ENCODE peak calls at places on chromosomes 7 and 10, in seven cellular contexts. L, P, S, J, E, B and M are unnamed samples.

GRCh38 chr7:132343196-132343595 is 233.1 kb downstream of the PLXNA4 start:
- DNase-seq in B (no peak), E (no peak), S (no peak), P (no peak), J (no peak), L (peak), M (no peak)

GRCh38 chr7:105027176-105027853 is 13.3 kb downstream of the KMT2E start:
- DNase-seq in P (no peak), S (no peak), B (no peak), E (no peak), L (no peak), J (no peak), M (no peak)

GRCh38 chr7:35969055-35969454 is 168.2 kb downstream of the SEPTIN7 start:
- DNase-seq in P (no peak), L (no peak), J (no peak), E (no peak), S (no peak), B (no peak), M (no peak)

GRCh38 chr10:99532687-99533495 is at the start of gene NKX2-3:
- DNase-seq in S (no peak), L (no peak), E (peak), J (peak), P (no peak), B (peak), M (no peak)

GRCh38 chr7:116030626-116031276 is at the start of gene TFEC:
- DNase-seq in L (peak), P (no peak), J (no peak), S (no peak), E (no peak), B (no peak), M (no peak)

GRCh38 chr7:36670585-36671431 is 53.5 kb downstream of the AOAH start:
- DNase-seq in L (peak), B (no peak), S (no peak), P (peak), E (peak), J (no peak), M (no peak)

GRCh38 chr10:112581921-112582320 is 134.9 kb downstream of the VTI1A start:
- DNase-seq in J (no peak), B (no peak), L (no peak), P (no peak), S (no peak), E (no peak), M (no peak)

GRCh38 chr7:22111661-22112060 is 166.0 kb upstream of the CDCA7L start:
- DNase-seq in J (no peak), P (no peak), L (no peak), E (no peak), S (no peak), B (no peak), M (no peak)

GRCh38 chr10:68332259-68333057 is at the start of gene PBLD:
- DNase-seq in P (peak), S (no peak), E (peak), B (peak), J (peak), L (peak), M (peak)

GRCh38 chr10:70348228-70348850 is 34.1 kb downstream of the LRRC20 start:
- DNase-seq in L (peak), P (no peak), B (no peak), E (peak), J (no peak), S (no peak), M (no peak)

GRCh38 chr7:3461923-3462322 is 160.9 kb downstream of the SDK1 start:
- DNase-seq in L (no peak), B (no peak), J (no peak), S (no peak), E (no peak), P (no peak), M (no peak)

GRCh38 chr10:89245802-89246201 is 5.8 kb downstream of the LIPA start:
- DNase-seq in S (no peak), B (no peak), E (no peak), L (no peak), J (no peak), P (no peak), M (no peak)

GRCh38 chr7:2037301-2037804 is 195.4 kb downstream of the MAD1L1 start:
- DNase-seq in E (peak), B (peak), S (no peak), L (no peak), P (no peak), J (peak), M (peak)

GRCh38 chr7:9280088-9280487 is 846.7 kb downstream of the NXPH1 start:
- DNase-seq in L (no peak), B (no peak), J (no peak), P (no peak), E (no peak), S (no peak), M (no peak)

GRCh38 chr10:77636286-77636966 is 1.2 kb downstream of the KCNMA1 start:
- DNase-seq in E (peak), P (no peak), J (no peak), B (peak), S (no peak), L (no peak), M (no peak)

GRCh38 chr7:134932707-134933370 is 53.5 kb upstream of the AGBL3 start:
- DNase-seq in E (peak), S (no peak), B (no peak), L (peak), P (peak), J (peak), M (no peak)
- H3K4me3 ChIP-seq in E (no peak), S (no peak), B (no peak), L (peak), P (peak), J (peak), M (no peak)

GRCh38 chr10:120799849-120800248 is 51.3 kb upstream of the WDR11 start:
- DNase-seq in L (no peak), B (no peak), E (no peak), J (no peak), P (no peak), S (no peak), M (no peak)

GRCh38 chr10:120804020-120804419 is 47.1 kb upstream of the WDR11 start:
- DNase-seq in B (no peak), E (no peak), P (no peak), S (no peak), J (no peak), L (no peak), M (no peak)

GRCh38 chr10:120805014-120805805 is 46.0 kb upstream of the WDR11 start:
- DNase-seq in L (no peak), J (no peak), E (no peak), P (no peak), B (no peak), S (no peak), M (no peak)

GRCh38 chr10:120806081-120806480 is 45.1 kb upstream of the WDR11 start:
- DNase-seq in L (no peak), J (no peak), P (no peak), E (no peak), S (no peak), B (no peak), M (no peak)

GRCh38 chr10:120800528-120801323 is 50.4 kb upstream of the WDR11 start:
- DNase-seq in J (no peak), S (no peak), B (no peak), E (no peak), L (no peak), P (no peak), M (no peak)
- H3K4me3 ChIP-seq in J (no peak), S (no peak), B (no peak), E (no peak), L (no peak), P (no peak), M (no peak)

GRCh38 chr10:92595505-92595904 is 2.6 kb downstream of the KIF11 start:
- DNase-seq in B (no peak), S (no peak), J (no peak), P (no peak), E (no peak), L (no peak), M (no peak)
- H3K4me3 ChIP-seq in B (no peak), S (no peak), J (no peak), P (no peak), E (no peak), L (no peak), M (no peak)

GRCh38 chr7:94907420-94908203 is at the start of gene PPP1R9A:
- DNase-seq in P (no peak), E (peak), B (peak), J (peak), S (no peak), L (no peak), M (no peak)
- H3K4me3 ChIP-seq in P (peak), E (peak), B (peak), J (peak), S (peak), L (peak), M (peak)

DNA sequence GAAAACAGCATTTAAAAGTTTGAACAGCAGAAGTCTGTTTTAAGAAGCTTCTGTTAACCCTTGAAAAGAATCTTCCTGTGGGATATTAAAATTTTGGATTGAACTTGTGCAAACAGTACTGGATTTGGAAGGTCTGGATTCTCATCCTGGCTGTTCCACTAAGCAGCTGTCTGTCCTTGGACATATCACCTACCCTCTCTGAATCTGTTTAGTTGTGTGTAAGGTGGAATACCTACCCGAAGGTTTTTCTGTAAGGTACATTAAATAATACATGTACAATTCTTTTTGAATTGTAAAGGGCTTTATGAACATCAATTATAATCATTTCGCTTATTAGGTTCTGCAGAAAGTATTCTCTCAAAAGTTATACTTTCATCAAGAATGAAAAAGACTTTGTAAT is 2.2 kb downstream of the PDCD4 start:
- DNase-seq in J (no peak), E (no peak), P (no peak), B (no peak), L (no peak), S (no peak), M (no peak)
- H3K4me3 ChIP-seq in J (peak), E (peak), P (no peak), B (peak), L (peak), S (peak), M (peak)